ENCODE peak calls at places on chromosomes 13 and 19, in seven cellular contexts. B is H1; C is GOT3; L is fibroblast of pulmonary artery; M is progenitor cell of endocrine pancreas; J is activated CD4-positive, CD25-positive, alpha-beta regulatory T cell treated with anti-CD3 and anti-CD28 coated beads, Interleukin-2, amount 50 U/mL, for 16 hours; X is osteocyte. W is an unnamed sample.

GRCh38 chr19:34088292-34088691 is 84.0 kb upstream of the LSM14A start:
- DNase-seq in B (no peak), C (no peak), L (no peak), M (no peak), J (no peak), X (no peak), W (no peak)

GRCh38 chr19:13964776-13965175 is 12.5 kb downstream of the DCAF15 start:
- DNase-seq in B (no peak), C (no peak), L (no peak), M (no peak), J (no peak), X (no peak), W (no peak)

GRCh38 chr19:30562981-30563380 is 190.8 kb downstream of the ZNF536 start:
- DNase-seq in B (no peak), C (no peak), L (no peak), M (no peak), J (no peak), X (no peak), W (no peak)

GRCh38 chr13:111632906-111633305 is 312.5 kb downstream of the TEX29 start:
- DNase-seq in B (peak), C (no peak), L (no peak), M (no peak), J (no peak), X (peak), W (no peak)

GRCh38 chr19:46426035-46426505 is 2.7 kb downstream of the PNMA8C start:
- DNase-seq in B (no peak), C (no peak), L (no peak), M (no peak), J (no peak), X (no peak), W (no peak)

GRCh38 chr13:27820524-27821482 is 28.5 kb downstream of the GSX1 start:
- DNase-seq in B (no peak), C (no peak), L (no peak), M (no peak), J (no peak), X (no peak), W (no peak)

GRCh38 chr19:18460313-18460712 is 22.4 kb upstream of the ISYNA1 start:
- DNase-seq in B (no peak), C (no peak), L (peak), M (no peak), J (no peak), X (no peak), W (no peak)

GRCh38 chr19:49814010-49814409 is 918 bp upstream of the FUZ start:
- DNase-seq in B (no peak), C (no peak), L (no peak), M (no peak), J (no peak), X (no peak), W (no peak)

GRCh38 chr13:44565881-44566280 is 10.2 kb downstream of the TSC22D1 start:
- DNase-seq in B (no peak), C (no peak), L (no peak), M (no peak), J (no peak), X (no peak), W (no peak)

GRCh38 chr19:17495639-17496265 is 15.7 kb upstream of the PGLS start:
- DNase-seq in B (no peak), C (no peak), L (no peak), M (no peak), J (no peak), X (no peak), W (no peak)

GRCh38 chr19:44548736-44549135 is 19.3 kb upstream of the CEACAM20 start:
- DNase-seq in B (no peak), C (no peak), L (peak), M (no peak), J (no peak), X (peak), W (peak)

GRCh38 chr19:44746616-44746945 is 1.9 kb upstream of the BCL3 start:
- DNase-seq in B (no peak), C (no peak), L (no peak), M (no peak), J (no peak), X (no peak), W (no peak)

GRCh38 chr19:33316521-33317284 is 14.4 kb upstream of the CEBPA start:
- DNase-seq in B (no peak), C (no peak), L (no peak), M (no peak), J (no peak), X (no peak), W (no peak)

GRCh38 chr13:44347905-44348304 is 25.7 kb upstream of the SERP2 start:
- DNase-seq in B (no peak), C (no peak), L (no peak), M (no peak), J (no peak), X (no peak), W (no peak)

GRCh38 chr19:2083174-2083854 is 12.8 kb downstream of the MOB3A start:
- DNase-seq in B (no peak), C (no peak), L (no peak), M (no peak), J (peak), X (no peak), W (no peak)

GRCh38 chr13:94186470-94186869 is 293.0 kb downstream of the DCT start:
- DNase-seq in B (no peak), C (no peak), L (no peak), M (no peak), J (no peak), X (no peak), W (no peak)

GRCh38 chr19:54388001-54388802 is 23.5 kb upstream of the LAIR1 start:
- DNase-seq in B (no peak), C (no peak), L (no peak), M (no peak), J (no peak), X (no peak), W (no peak)

GRCh38 chr19:45958763-45959516 is 14.7 kb downstream of the NOVA2 start:
- DNase-seq in B (no peak), C (no peak), L (peak), M (no peak), J (no peak), X (no peak), W (no peak)

GRCh38 chr19:30564551-30565011 is 192.4 kb downstream of the ZNF536 start:
- DNase-seq in B (no peak), C (no peak), L (no peak), M (no peak), J (no peak), X (no peak), W (no peak)

GRCh38 chr13:23710366-23710765 is 140.2 kb downstream of the TNFRSF19 start:
- DNase-seq in B (no peak), C (no peak), L (no peak), M (no peak), J (no peak), X (no peak), W (no peak)

GRCh38 chr13:38687246-38688229 is 661 bp downstream of the FREM2 start:
- DNase-seq in B (no peak), C (no peak), L (no peak), M (peak), J (no peak), X (peak), W (no peak)

GRCh38 chr19:14979498-14980255 is at the start of gene SLC1A6:
- DNase-seq in B (no peak), C (no peak), L (no peak), M (no peak), J (no peak), X (no peak), W (no peak)

GRCh38 chr13:42394361-42395065 is 122.6 kb downstream of the AKAP11 start:
- DNase-seq in B (no peak), C (no peak), L (no peak), M (no peak), J (no peak), X (no peak), W (no peak)

GRCh38 chr19:2101417-2102335 is 5.0 kb downstream of the IZUMO4 start:
- DNase-seq in B (no peak), C (no peak), L (no peak), M (no peak), J (no peak), X (no peak), W (no peak)

GRCh38 chr13:19726611-19727010 is 56.1 kb downstream of the PSPC1 start:
- DNase-seq in B (no peak), C (no peak), L (peak), M (no peak), J (no peak), X (no peak), W (no peak)

GRCh38 chr13:108095036-108095435 is 120.3 kb downstream of the LIG4 start:
- DNase-seq in B (no peak), C (no peak), L (no peak), M (no peak), J (no peak), X (no peak), W (no peak)

W was measured in non-pigmented ciliary epithelial cell.